ENCODE peak calls at places on chromosomes 12 and 14, in seven cellular contexts. V is transverse colon, M is mammary epithelial cell, S is mesenchymal stem cell, F is Caco-2, R is right lobe of liver, P is psoas muscle. Y is an unnamed sample.
A peak's percentile ranks its signal among the peaks of the same experiment; 100 is the strongest.

GRCh38 chr12:104677441-104678089 is 220.8 kb downstream of the CHST11 start:
- DNase-seq in V (no peak), M (peak; percentile 38), S (no peak), F (peak; percentile 46), R (no peak), P (no peak), Y (no peak)

GRCh38 chr14:24177041-24177825 is 5.4 kb downstream of the REC8 start:
- DNase-seq in V (no peak), M (no peak), S (no peak), F (no peak), R (no peak), P (no peak), Y (no peak)

GRCh38 chr14:58907803-58908202 is 270.0 kb downstream of the DACT1 start:
- DNase-seq in V (no peak), M (peak; percentile 59), S (peak; percentile 16), F (no peak), R (no peak), P (no peak), Y (no peak)

GRCh38 chr14:59161571-59162175 is 26.8 kb upstream of the DAAM1 start:
- DNase-seq in V (no peak), M (peak; percentile 32), S (peak; percentile 96), F (peak; percentile 48), R (no peak), P (no peak), Y (no peak)

GRCh38 chr14:93249128-93249831 is 42.2 kb downstream of the UBR7 start:
- DNase-seq in V (no peak), M (no peak), S (no peak), F (no peak), R (no peak), P (no peak), Y (no peak)

GRCh38 chr14:60311417-60311816 is 62.4 kb downstream of the PPM1A start:
- DNase-seq in V (no peak), M (peak; percentile 11), S (peak; percentile 21), F (no peak), R (no peak), P (no peak), Y (no peak)

GRCh38 chr12:120264086-120264485 is 1.4 kb downstream of the PXN start:
- DNase-seq in V (no peak), M (no peak), S (peak; percentile 33), F (no peak), R (no peak), P (peak; percentile 21), Y (no peak)

GRCh38 chr12:130796985-130797686 is 41.9 kb downstream of the STX2 start:
- DNase-seq in V (no peak), M (no peak), S (no peak), F (no peak), R (no peak), P (no peak), Y (no peak)

GRCh38 chr12:124094188-124094587 is 121.2 kb downstream of the ZNF664 start:
- DNase-seq in V (no peak), M (no peak), S (no peak), F (no peak), R (no peak), P (no peak), Y (no peak)

GRCh38 chr12:32754101-32754500 is 1.6 kb downstream of the YARS2 start:
- DNase-seq in V (no peak), M (peak; percentile 29), S (no peak), F (no peak), R (no peak), P (no peak), Y (no peak)
- H3K4me3 ChIP-seq in V (peak overlapping the region; percentile 94), M (peak overlapping the region; percentile 68), S (peak overlapping the region; percentile 98), F (peak overlapping the region; percentile 59), R (no peak overlapping the region), P (peak overlapping the region; percentile 97), Y (peak overlapping the region; percentile 94)

GRCh38 chr12:52145228-52145940 is 46.4 kb downstream of the KRT80 start:
- DNase-seq in V (no peak), M (no peak), S (no peak), F (no peak), R (no peak), P (no peak), Y (no peak)
- H3K9me3 ChIP-seq in V (no peaks in the 10 kb centered on the region), M (no peaks in the 10 kb centered on the region), S (no peaks in the 10 kb centered on the region), F (no peaks in the 10 kb centered on the region), R (no peaks in the 10 kb centered on the region), P (no peaks in the 10 kb centered on the region), Y (no peaks in the 10 kb centered on the region)

DNA sequence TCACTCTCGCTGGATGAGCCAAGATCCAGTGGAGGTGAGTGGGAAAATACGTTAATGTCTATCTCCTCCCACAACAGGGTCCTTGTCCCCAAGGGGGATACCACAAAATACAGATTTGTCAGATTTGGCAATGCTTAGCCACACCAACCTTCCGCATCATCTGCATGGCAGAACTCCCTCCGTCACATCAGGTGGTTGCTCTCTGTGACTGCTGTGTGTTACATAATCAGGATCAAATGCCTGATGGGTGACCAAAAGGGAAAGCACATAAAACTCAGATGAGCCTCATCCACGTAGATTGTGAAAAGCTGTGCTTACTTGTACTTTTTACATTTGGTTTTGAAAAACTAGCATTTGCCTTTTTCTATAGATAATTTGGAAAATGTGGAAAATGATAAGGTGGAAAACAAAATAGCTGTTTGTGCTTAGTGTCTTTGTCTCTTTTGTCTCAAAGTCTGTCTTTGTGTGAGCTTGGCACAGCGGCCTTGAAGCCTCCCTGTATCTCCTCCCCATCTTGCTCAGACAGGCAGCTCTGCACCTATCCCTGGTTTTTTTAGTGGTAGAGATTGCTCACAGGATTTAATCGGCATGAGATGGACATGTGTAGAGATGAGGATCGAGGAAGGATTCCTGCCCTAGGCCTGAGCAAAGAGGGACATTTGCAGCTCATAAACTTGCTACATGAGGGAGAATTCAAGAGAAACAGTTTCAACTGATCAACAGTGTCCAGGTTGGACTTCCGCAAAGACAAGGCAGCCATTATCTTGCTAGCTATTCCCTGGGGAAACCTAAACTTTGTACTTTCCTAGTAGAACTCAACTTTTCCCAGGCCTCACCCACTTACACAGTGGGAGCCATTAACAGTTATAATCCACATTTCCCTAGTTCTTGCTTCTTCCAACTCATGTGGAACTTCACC is 3.6 kb upstream of the FGF6 start:
- DNase-seq in V (no peak), M (no peak), S (no peak), F (no peak), R (no peak), P (no peak), Y (no peak)
- H3K4me3 ChIP-seq in V (no peak overlapping the region), M (no peak overlapping the region), S (no peak overlapping the region), F (no peak overlapping the region), R (no peak overlapping the region), P (no peak overlapping the region), Y (no peak overlapping the region)

GRCh38 chr14:27945512-27945911 is 821.1 kb upstream of the FOXG1 start:
- DNase-seq in V (no peak), M (no peak), S (no peak), F (no peak), R (no peak), P (no peak), Y (no peak)
- H3K9me3 ChIP-seq in V (no peaks in the 10 kb centered on the region), M (peaks cover 9% of the 10 kb centered on the region), S (no peaks in the 10 kb centered on the region), F (no peaks in the 10 kb centered on the region), R (no peaks in the 10 kb centered on the region), P (no peaks in the 10 kb centered on the region), Y (no peaks in the 10 kb centered on the region)

GRCh38 chr14:22598896-22599244 is 770 bp downstream of the ABHD4 start:
- DNase-seq in V (peak; percentile 60), M (peak; percentile 82), S (peak; percentile 78), F (peak; percentile 61), R (no peak), P (no peak), Y (peak; percentile 13)

GRCh38 chr14:22601456-22601855 is 3.4 kb downstream of the ABHD4 start:
- DNase-seq in V (no peak), M (no peak), S (no peak), F (no peak), R (no peak), P (no peak), Y (no peak)

GRCh38 chr14:22598099-22598895 is at the start of gene ABHD4:
- DNase-seq in V (peak; percentile 89), M (peak; percentile 65), S (peak; percentile 75), F (peak; percentile 85), R (peak; percentile 88), P (peak; percentile 86), Y (peak; percentile 63)

GRCh38 chr14:22599349-22599748 is 1.2 kb downstream of the ABHD4 start:
- DNase-seq in V (no peak), M (no peak), S (no peak), F (no peak), R (no peak), P (no peak), Y (no peak)

GRCh38 chr14:22600027-22600426 is 1.9 kb downstream of the ABHD4 start:
- DNase-seq in V (no peak), M (no peak), S (no peak), F (no peak), R (no peak), P (no peak), Y (no peak)
- H3K4me3 ChIP-seq in V (no peak overlapping the region), M (no peak overlapping the region), S (peak overlapping the region; percentile 100), F (no peak overlapping the region), R (no peak overlapping the region), P (peak overlapping the region; percentile 97), Y (no peak overlapping the region)

Y was measured in MG63.